ENCODE peak calls at places on chromosomes 1 and 21, in four cellular contexts. One of them, this sample, is unnamed.

GRCh38 chr1:153985984-153986761 is at the start of gene RAB13:
- DNase-seq in stimulated activated naive CD8-positive, alpha-beta T cell treated with anti-CD3 and anti-CD28 coated beads, Interleukin-15, amount 100 ng/mL, for 72 hours: peak; percentile 37
- DNase-seq in NCI-H510A treated with DMSO at 0.1 percent for 48 hours: peak; percentile 87
- DNase-seq in right atrium auricular region: peak; percentile 90
- DNase-seq in this sample: peak; percentile 93

GRCh38 chr21:42819861-42820512 is 59.4 kb downstream of the WDR4 start:
- DNase-seq in stimulated activated naive CD8-positive, alpha-beta T cell treated with anti-CD3 and anti-CD28 coated beads, Interleukin-15, amount 100 ng/mL, for 72 hours: no peak
- DNase-seq in NCI-H510A treated with DMSO at 0.1 percent for 48 hours: no peak
- DNase-seq in right atrium auricular region: no peak
- DNase-seq in this sample: peak; percentile 62

GRCh38 chr1:228986093-228986904 is 251.0 kb downstream of the RHOU start:
- DNase-seq in NCI-H510A treated with DMSO at 0.1 percent for 48 hours: no peak
- DNase-seq in right atrium auricular region: no peak
- DNase-seq in stimulated activated naive CD8-positive, alpha-beta T cell treated with anti-CD3 and anti-CD28 coated beads, Interleukin-15, amount 100 ng/mL, for 72 hours: no peak
- DNase-seq in this sample: no peak

GRCh38 chr1:30034627-30035521 is 688.5 kb downstream of the MATN1 start:
- DNase-seq in stimulated activated naive CD8-positive, alpha-beta T cell treated with anti-CD3 and anti-CD28 coated beads, Interleukin-15, amount 100 ng/mL, for 72 hours: no peak
- DNase-seq in right atrium auricular region: peak; percentile 44
- DNase-seq in NCI-H510A treated with DMSO at 0.1 percent for 48 hours: no peak
- DNase-seq in this sample: peak; percentile 84

GRCh38 chr1:156295391-156295947 is at the start of gene GLMP:
- DNase-seq in right atrium auricular region: peak; percentile 79
- DNase-seq in NCI-H510A treated with DMSO at 0.1 percent for 48 hours: peak; percentile 65
- DNase-seq in stimulated activated naive CD8-positive, alpha-beta T cell treated with anti-CD3 and anti-CD28 coated beads, Interleukin-15, amount 100 ng/mL, for 72 hours: peak; percentile 47
- DNase-seq in this sample: no peak

GRCh38 chr21:32597205-32597604 is 11.9 kb upstream of the TCP10L start:
- DNase-seq in stimulated activated naive CD8-positive, alpha-beta T cell treated with anti-CD3 and anti-CD28 coated beads, Interleukin-15, amount 100 ng/mL, for 72 hours: no peak
- DNase-seq in right atrium auricular region: no peak
- DNase-seq in NCI-H510A treated with DMSO at 0.1 percent for 48 hours: no peak
- DNase-seq in this sample: no peak

GRCh38 chr1:226778657-226779058 is 39.6 kb upstream of the ITPKB start:
- DNase-seq in stimulated activated naive CD8-positive, alpha-beta T cell treated with anti-CD3 and anti-CD28 coated beads, Interleukin-15, amount 100 ng/mL, for 72 hours: no peak
- DNase-seq in NCI-H510A treated with DMSO at 0.1 percent for 48 hours: no peak
- DNase-seq in right atrium auricular region: no peak
- DNase-seq in this sample: no peak

GRCh38 chr1:115337633-115338456 is at the start of gene NGF:
- DNase-seq in stimulated activated naive CD8-positive, alpha-beta T cell treated with anti-CD3 and anti-CD28 coated beads, Interleukin-15, amount 100 ng/mL, for 72 hours: no peak
- DNase-seq in right atrium auricular region: peak; percentile 70
- DNase-seq in NCI-H510A treated with DMSO at 0.1 percent for 48 hours: peak; percentile 66
- DNase-seq in this sample: peak; percentile 85

GRCh38 chr1:68111804-68112436 is 61.5 kb upstream of the DIRAS3 start:
- DNase-seq in stimulated activated naive CD8-positive, alpha-beta T cell treated with anti-CD3 and anti-CD28 coated beads, Interleukin-15, amount 100 ng/mL, for 72 hours: no peak
- DNase-seq in right atrium auricular region: no peak
- DNase-seq in NCI-H510A treated with DMSO at 0.1 percent for 48 hours: peak; percentile 55
- DNase-seq in this sample: no peak

GRCh38 chr1:94514095-94514727 is 27.3 kb downstream of the F3 start:
- DNase-seq in NCI-H510A treated with DMSO at 0.1 percent for 48 hours: peak; percentile 33
- DNase-seq in right atrium auricular region: no peak
- DNase-seq in stimulated activated naive CD8-positive, alpha-beta T cell treated with anti-CD3 and anti-CD28 coated beads, Interleukin-15, amount 100 ng/mL, for 72 hours: peak; percentile 11
- DNase-seq in this sample: no peak

GRCh38 chr21:16797530-16797929 is 715.3 kb upstream of the CXADR start:
- DNase-seq in right atrium auricular region: no peak
- DNase-seq in NCI-H510A treated with DMSO at 0.1 percent for 48 hours: no peak
- DNase-seq in stimulated activated naive CD8-positive, alpha-beta T cell treated with anti-CD3 and anti-CD28 coated beads, Interleukin-15, amount 100 ng/mL, for 72 hours: no peak
- DNase-seq in this sample: no peak

This sample was measured in osteocyte.